ENCODE peak calls at places on chromosomes 4 and X, in six cellular contexts. K is aorta, O is Peyer's patch, D is K562, M is IMR-90, L is breast epithelium. Z is an unnamed sample. For H3K27me3 and H3K36me3, the result is how much of the 10 kb centered on the place peaks cover.

GRCh38 chrX:49748211-49748956 is 52.6 kb upstream of the PAGE1 start:
- DNase-seq in M (no peak), O (no peak), L (no peak), D (no peak), K (no peak), Z (no peak)

GRCh38 chrX:109952050-109952449 is 50.9 kb upstream of the TMEM164 start:
- DNase-seq in L (no peak), D (no peak), O (no peak), M (no peak), K (no peak), Z (no peak)

GRCh38 chrX:130120321-130120731 is 10.0 kb upstream of the ELF4 start:
- DNase-seq in M (no peak), L (no peak), D (no peak), O (no peak), K (no peak), Z (peak)

GRCh38 chr4:45317739-45318138 is 591.4 kb upstream of the GNPDA2 start:
- DNase-seq in M (no peak), L (no peak), D (no peak), K (no peak), O (no peak), Z (no peak)

GRCh38 chr4:122921971-122922876 is at the start of gene NUDT6:
- DNase-seq in D (peak), K (peak), M (peak), L (peak), O (peak), Z (peak)

GRCh38 chr4:185512516-185512915 is 22.8 kb downstream of the PDLIM3 start:
- DNase-seq in O (no peak), L (no peak), D (no peak), K (no peak), M (peak), Z (no peak)

GRCh38 chrX:131792789-131793462 is 230.2 kb upstream of the STK26 start:
- DNase-seq in O (peak), K (peak), D (no peak), L (no peak), M (peak), Z (peak)

GRCh38 chr4:48005781-48006180 is 10.7 kb downstream of the CNGA1 start:
- DNase-seq in D (no peak), M (no peak), L (no peak), K (no peak), O (no peak), Z (no peak)

GRCh38 chr4:76485450-76485849 is 50.4 kb downstream of the SHROOM3 start:
- DNase-seq in K (no peak), M (no peak), D (no peak), O (no peak), L (no peak), Z (no peak)

GRCh38 chrX:100600769-100601168 is 16.0 kb downstream of the TNMD start:
- DNase-seq in O (no peak), D (no peak), L (no peak), K (no peak), M (no peak), Z (no peak)

GRCh38 chr4:41874398-41874797 is 60.8 kb upstream of the TMEM33 start:
- DNase-seq in K (no peak), O (no peak), D (no peak), L (no peak), M (no peak), Z (no peak)
- H3K27me3 ChIP-seq in K (under half), O (under half), D (under half), L (half or more), M (half or more), Z (under half)

GRCh38 chr4:26330946-26331345 is 10.1 kb downstream of the RBPJ start:
- DNase-seq in K (no peak), M (no peak), O (no peak), D (no peak), L (no peak), Z (no peak)
- H3K4me3 ChIP-seq in K (no peak), M (no peak), O (no peak), D (no peak), L (no peak), Z (no peak)

DNA sequence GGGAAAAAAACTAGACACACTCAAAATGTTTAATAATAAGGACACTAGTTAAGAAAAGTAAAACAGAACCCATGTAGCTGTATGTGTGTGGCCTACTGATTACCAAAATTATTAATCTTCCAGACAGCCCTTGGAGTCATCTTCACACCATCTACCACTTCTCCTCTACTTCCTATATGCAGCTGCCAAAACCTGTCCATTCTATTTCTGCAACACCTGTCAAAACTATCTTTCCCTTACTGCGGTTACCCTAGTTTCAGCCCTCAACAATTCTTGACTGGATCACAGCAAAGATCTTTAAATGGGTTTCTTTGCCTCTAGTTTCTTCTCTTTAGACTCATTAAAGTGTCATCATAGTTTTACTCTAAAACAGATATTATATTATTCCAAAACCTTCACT is 72.6 kb downstream of the GPR82 start:
- DNase-seq in O (no peak), L (no peak), M (no peak), D (no peak), K (no peak), Z (no peak)
- H3K36me3 ChIP-seq in O (under half), L (under half), M (under half), D (under half), K (under half), Z (under half)

GRCh38 chr4:145248502-145248901 is 68.1 kb upstream of the OTUD4 start:
- DNase-seq in O (no peak), K (no peak), L (no peak), M (no peak), D (no peak), Z (no peak)
- H3K27me3 ChIP-seq in O (under half), K (under half), L (under half), M (under half), D (under half), Z (under half)

DNA sequence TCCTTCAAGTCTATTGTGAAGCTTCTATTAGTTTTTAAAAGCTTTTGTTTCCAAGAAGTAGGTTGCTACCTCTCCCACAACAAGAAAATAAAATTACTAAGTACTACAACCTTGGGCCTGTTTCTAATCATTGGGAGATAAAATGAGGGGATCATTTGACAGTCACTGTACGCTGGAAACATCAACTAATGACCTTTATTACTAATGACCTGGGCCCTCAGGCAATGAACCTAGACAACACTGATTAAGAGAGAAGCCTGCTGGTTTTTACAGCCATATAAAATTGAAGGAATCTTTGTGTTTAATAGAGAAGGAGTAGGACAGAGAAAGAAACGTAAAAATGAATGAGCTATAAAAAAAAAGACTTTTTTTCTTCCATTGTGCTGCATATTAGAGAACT is 1000.9 kb downstream of the STPG2 start:
- DNase-seq in L (no peak), D (no peak), M (no peak), K (no peak), O (no peak), Z (no peak)
- H3K4me3 ChIP-seq in L (no peak), D (no peak), M (no peak), K (no peak), O (no peak), Z (no peak)

GRCh38 chr4:187619319-187619718 is 376.3 kb upstream of the ZFP42 start:
- DNase-seq in D (no peak), L (no peak), K (no peak), M (no peak), O (no peak), Z (no peak)
- H3K36me3 ChIP-seq in D (under half), L (under half), K (under half), M (under half), O (under half), Z (under half)

Z was measured in GM06990.